ENCODE peak calls at places on chromosomes 12 and 14, in seven cellular contexts. H is colonic mucosa, J is OCI-LY7, X is A549, C is lung, S is gastrocnemius medialis, Z is lower lobe of right lung. M is an unnamed sample. For H3K9me3 and H3K4me1, the result is how much of the 10 kb centered on the place peaks cover.

GRCh38 chr14:68685419-68686211 is 107.3 kb downstream of the ZFP36L1 start:
- DNase-seq in H (no peak), J (peak), X (no peak), C (no peak), S (no peak), Z (no peak), M (no peak)

GRCh38 chr12:108455706-108456105 is 59.4 kb upstream of the FICD start:
- DNase-seq in H (no peak), J (no peak), X (no peak), C (no peak), S (no peak), Z (no peak), M (no peak)

GRCh38 chr12:99911967-99912366 is 72.8 kb downstream of the ANKS1B start:
- DNase-seq in H (no peak), J (no peak), X (no peak), C (no peak), S (no peak), Z (no peak), M (no peak)

GRCh38 chr12:121673013-121673441 is 3.6 kb upstream of the MORN3 start:
- DNase-seq in H (peak), J (no peak), X (no peak), C (peak), S (no peak), Z (no peak), M (peak)

GRCh38 chr12:78181544-78182162 is 351.0 kb downstream of the NAV3 start:
- DNase-seq in H (no peak), J (peak), X (peak), C (no peak), S (no peak), Z (no peak), M (peak)

GRCh38 chr12:91877461-91878230 is 268.0 kb downstream of the BTG1 start:
- DNase-seq in H (no peak), J (no peak), X (no peak), C (no peak), S (no peak), Z (no peak), M (no peak)

GRCh38 chr12:52984136-52984535 is 22.1 kb upstream of the EIF4B start:
- DNase-seq in H (no peak), J (no peak), X (no peak), C (no peak), S (no peak), Z (no peak), M (no peak)

GRCh38 chr12:94336201-94336915 is 123.3 kb downstream of the CEP83 start:
- DNase-seq in H (no peak), J (no peak), X (no peak), C (no peak), S (no peak), Z (no peak), M (no peak)

GRCh38 chr12:78778339-78778738 is 86.2 kb upstream of the SYT1 start:
- DNase-seq in H (no peak), J (no peak), X (no peak), C (no peak), S (no peak), Z (no peak), M (no peak)

GRCh38 chr12:130778776-130779175 is 60.3 kb downstream of the STX2 start:
- DNase-seq in H (no peak), J (no peak), X (no peak), C (no peak), S (no peak), Z (no peak), M (no peak)

GRCh38 chr12:130783110-130783715 is 55.8 kb downstream of the STX2 start:
- DNase-seq in H (no peak), J (no peak), X (no peak), C (no peak), S (no peak), Z (no peak), M (peak)

GRCh38 chr12:130776857-130777339 is 60.8 kb upstream of the RIMBP2 start:
- DNase-seq in H (no peak), J (no peak), X (no peak), C (no peak), S (no peak), Z (no peak), M (no peak)

GRCh38 chr12:130780325-130780724 is 58.7 kb downstream of the STX2 start:
- DNase-seq in H (no peak), J (no peak), X (no peak), C (no peak), S (no peak), Z (no peak), M (no peak)

GRCh38 chr12:130780880-130781575 is 58.0 kb downstream of the STX2 start:
- DNase-seq in H (no peak), J (no peak), X (no peak), C (no peak), S (no peak), Z (no peak), M (no peak)
- H3K9me3 ChIP-seq in H (under half), J (under half), X (under half), C (under half), S (under half), Z (under half), M (under half)

GRCh38 chr14:74917200-74917543 is 5.9 kb downstream of the RPS6KL1 start:
- DNase-seq in H (no peak), J (no peak), X (no peak), C (no peak), S (no peak), Z (no peak), M (no peak)
- H3K4me1 ChIP-seq in H (under half), J (under half), X (under half), C (under half), S (under half), Z (under half), M (under half)

GRCh38 chr14:40133484-40133883 is 701.3 kb upstream of the FBXO33 start:
- DNase-seq in H (no peak), J (no peak), X (no peak), C (no peak), S (no peak), Z (no peak), M (no peak)
- H3K9me3 ChIP-seq in H (under half), J (under half), X (under half), C (under half), S (under half), Z (under half), M (under half)

GRCh38 chr12:47820631-47821345 is 1.1 kb upstream of the HDAC7 start:
- DNase-seq in H (peak), J (no peak), X (peak), C (peak), S (peak), Z (peak), M (peak)

GRCh38 chr12:47822863-47823262 is 3.2 kb upstream of the HDAC7 start:
- DNase-seq in H (no peak), J (no peak), X (no peak), C (no peak), S (no peak), Z (no peak), M (no peak)

GRCh38 chr12:47819902-47820630 is at the start of gene HDAC7:
- DNase-seq in H (peak), J (peak), X (peak), C (peak), S (peak), Z (peak), M (peak)

GRCh38 chr12:47822386-47822785 is 2.7 kb upstream of the HDAC7 start:
- DNase-seq in H (no peak), J (no peak), X (no peak), C (no peak), S (no peak), Z (no peak), M (no peak)

GRCh38 chr12:47821346-47821706 is 1.6 kb upstream of the HDAC7 start:
- DNase-seq in H (no peak), J (no peak), X (no peak), C (no peak), S (no peak), Z (no peak), M (no peak)
- H3K4me1 ChIP-seq in H (under half), J (half or more), X (half or more), C (under half), S (half or more), Z (half or more), M (under half)

GRCh38 chr12:111224196-111225066 is 144.5 kb downstream of the PHETA1 start:
- DNase-seq in H (no peak), J (peak), X (no peak), C (no peak), S (no peak), Z (no peak), M (no peak)
- H3K9me3 ChIP-seq in H (under half), J (under half), X (under half), C (under half), S (under half), Z (under half), M (under half)

M was measured in endodermal cell.